ENCODE peak calls at places on chromosomes 5 and 9, in five cellular contexts. F, P, X, C and U are unnamed samples.

GRCh38 chr5:74392698-74393431 is 247.7 kb downstream of the ENC1 start:
- DNase-seq in F (no peak), P (no peak), X (no peak), C (no peak), U (no peak)

GRCh38 chr5:138640855-138641254 is 65.7 kb upstream of the HSPA9 start:
- DNase-seq in F (no peak), P (no peak), X (no peak), C (no peak), U (no peak)

GRCh38 chr9:134158242-134158641 is 6.1 kb downstream of the RNU6ATAC start:
- DNase-seq in F (no peak), P (no peak), X (no peak), C (no peak), U (no peak)

GRCh38 chr9:92642599-92642998 is 27.3 kb downstream of the IPPK start:
- DNase-seq in F (no peak), P (no peak), X (no peak), C (peak), U (no peak)

GRCh38 chr5:65808818-65809217 is 86.8 kb downstream of the NLN start:
- DNase-seq in F (no peak), P (no peak), X (no peak), C (no peak), U (no peak)

GRCh38 chr9:120578614-120579013 is 1.4 kb downstream of the CDK5RAP2 start:
- DNase-seq in F (no peak), P (no peak), X (no peak), C (no peak), U (no peak)

GRCh38 chr9:4762889-4763521 is 22.0 kb upstream of the AK3 start:
- DNase-seq in F (peak), P (peak), X (no peak), C (peak), U (no peak)

GRCh38 chr5:16673241-16673998 is 56.6 kb upstream of the RETREG1 start:
- DNase-seq in F (no peak), P (no peak), X (no peak), C (no peak), U (no peak)

GRCh38 chr9:125513634-125514413 is 193.2 kb downstream of the MAPKAP1 start:
- DNase-seq in F (no peak), P (peak), X (peak), C (no peak), U (no peak)

GRCh38 chr9:15353892-15354291 is 46.9 kb upstream of the TTC39B start:
- DNase-seq in F (no peak), P (no peak), X (no peak), C (peak), U (no peak)

GRCh38 chr5:64229163-64229774 is 63.6 kb downstream of the RNF180 start:
- DNase-seq in F (no peak), P (no peak), X (no peak), C (no peak), U (no peak)

DNA sequence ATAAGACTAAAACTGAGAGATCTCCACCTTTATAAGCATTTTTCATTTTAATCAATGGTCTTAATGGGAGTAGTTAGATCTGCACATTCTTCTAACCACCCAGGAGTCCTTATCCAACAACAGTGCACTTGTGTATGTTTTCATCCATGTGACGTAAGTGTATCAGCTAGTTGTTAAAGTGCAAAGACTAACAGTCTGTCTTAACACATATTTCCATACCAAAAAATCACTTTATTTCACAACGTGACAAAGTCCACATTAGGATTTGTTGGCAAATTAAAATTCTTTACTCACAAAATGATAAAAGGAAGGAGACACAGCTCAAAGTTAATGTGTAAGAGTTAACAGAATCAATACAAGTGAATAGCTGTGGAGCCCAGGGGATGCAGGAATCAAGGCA is 1.9 kb upstream of the SMC2 start:
- DNase-seq in F (no peak), P (no peak), X (no peak), C (no peak), U (no peak)
- H3K4me3 ChIP-seq in F (no peak), P (no peak), X (peak), C (no peak), U (no peak)

GRCh38 chr5:107381189-107381856 is 289.4 kb downstream of the EFNA5 start:
- DNase-seq in F (no peak), P (no peak), X (no peak), C (no peak), U (no peak)
- TF ChIP-seq CTCF in F (no peak), P (no peak), X (no peak), C (no peak), U (no peak)

DNA sequence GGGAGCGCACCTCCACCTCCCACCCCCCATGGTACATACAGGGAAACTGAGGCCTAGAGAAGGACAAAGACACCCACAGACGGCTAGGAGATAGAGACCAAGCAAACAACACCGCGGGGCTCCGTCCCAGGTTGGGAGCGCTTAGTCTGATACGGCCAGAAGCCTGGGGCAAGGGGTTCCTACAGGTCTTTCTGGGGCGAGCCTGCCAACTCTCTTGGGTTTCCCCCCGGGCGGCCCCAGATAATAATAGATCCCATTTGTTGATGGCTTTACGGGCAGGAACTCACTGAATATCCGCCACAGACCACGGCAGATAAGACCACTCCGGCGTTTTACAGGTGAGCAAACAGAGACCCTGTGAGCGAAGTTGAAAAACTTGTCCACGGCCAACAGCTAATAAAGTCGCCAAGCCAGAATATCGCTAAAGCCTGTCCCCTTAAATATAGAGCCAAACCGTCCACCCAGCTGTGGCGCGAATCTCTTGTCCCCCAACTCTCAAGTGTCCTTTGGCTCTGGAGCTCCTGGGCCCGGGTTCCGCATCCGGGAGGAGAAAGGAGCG is 5.1 kb upstream of the EBF1 start:
- DNase-seq in F (no peak), P (no peak), X (no peak), C (no peak), U (no peak)
- H3K4me3 ChIP-seq in F (peak), P (no peak), X (peak), C (no peak), U (peak)

GRCh38 chr9:108396193-108396592 is 459.6 kb downstream of the ACTL7B start:
- DNase-seq in F (no peak), P (no peak), X (no peak), C (no peak), U (no peak)

GRCh38 chr9:108397286-108397685 is 458.5 kb downstream of the ACTL7B start:
- DNase-seq in F (no peak), P (no peak), X (no peak), C (no peak), U (no peak)

GRCh38 chr9:108396618-108397017 is 459.2 kb downstream of the ACTL7B start:
- DNase-seq in F (no peak), P (no peak), X (no peak), C (no peak), U (no peak)

GRCh38 chr9:108394726-108395125 is 461.1 kb downstream of the ACTL7B start:
- DNase-seq in F (no peak), P (no peak), X (no peak), C (no peak), U (no peak)

DNA sequence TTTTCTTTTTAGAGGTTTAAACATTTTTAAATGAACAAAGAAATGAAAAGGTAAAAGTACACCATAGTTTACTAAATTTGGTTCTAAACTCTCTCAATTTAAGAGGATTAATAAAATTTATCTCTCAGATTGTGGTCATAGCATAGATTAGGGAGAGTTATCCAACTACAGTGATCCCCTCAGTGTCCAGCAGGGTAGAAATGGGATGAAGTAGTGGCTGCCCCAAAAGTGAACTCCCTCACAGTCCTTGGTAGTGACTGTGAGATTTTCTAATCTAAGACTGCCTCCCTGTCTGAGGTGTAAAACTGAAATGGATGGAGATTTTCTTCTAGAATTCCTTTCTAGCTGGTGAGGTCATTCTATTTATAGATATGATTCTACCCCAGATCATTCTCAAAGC is 455.5 kb downstream of the ACTL7B start:
- DNase-seq in F (no peak), P (no peak), X (no peak), C (no peak), U (no peak)
- TF ChIP-seq CTCF in F (no peak), P (no peak), X (no peak), C (no peak), U (no peak)

DNA sequence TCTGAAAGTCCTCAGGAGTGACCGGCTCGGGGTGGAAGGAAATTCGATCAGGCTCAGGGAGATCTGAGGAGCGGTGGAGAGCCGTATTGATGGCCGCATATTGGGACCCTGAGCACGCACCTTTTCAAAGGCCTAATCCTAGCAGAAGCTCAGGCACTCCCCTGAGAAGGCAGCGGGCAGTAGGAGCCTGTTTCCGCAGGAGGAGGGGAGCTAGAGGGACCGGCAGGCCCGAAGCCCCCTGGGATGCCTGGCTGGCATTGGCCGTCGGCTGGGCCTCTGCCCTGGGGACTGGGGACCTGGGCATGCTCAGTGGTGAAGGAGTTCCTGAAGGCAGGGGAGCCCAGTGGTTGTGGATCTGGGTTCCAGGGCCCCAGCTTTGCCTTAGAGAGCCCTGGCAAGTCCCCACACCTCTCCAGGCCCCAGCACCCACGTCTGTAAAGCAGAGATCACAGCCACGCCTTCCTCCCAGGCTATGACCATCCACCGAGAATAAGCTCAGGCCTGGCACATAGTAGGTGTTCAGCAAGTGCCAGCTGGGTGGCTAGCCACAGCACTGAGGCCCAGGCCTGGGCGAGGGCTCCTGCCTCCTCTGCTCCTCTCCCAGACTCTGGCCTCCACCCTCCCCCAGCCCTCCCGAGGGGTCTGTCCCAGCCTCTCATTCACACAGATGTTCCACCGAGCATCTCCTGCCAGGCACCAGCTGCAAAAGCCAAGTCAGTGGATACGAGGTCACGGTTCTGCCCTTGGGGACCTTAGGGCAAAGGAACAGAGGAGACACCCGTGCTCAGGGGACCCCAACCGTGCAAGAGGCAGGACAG is 17.2 kb upstream of the QRFP start:
- DNase-seq in F (no peak), P (no peak), X (no peak), C (no peak), U (no peak)
- H3K4me3 ChIP-seq in F (no peak), P (no peak), X (no peak), C (no peak), U (no peak)

GRCh38 chr9:106286249-106286648 is 576.7 kb upstream of the ZNF462 start:
- DNase-seq in F (no peak), P (no peak), X (no peak), C (no peak), U (no peak)
- TF ChIP-seq CTCF in F (peak), P (no peak), X (peak), C (no peak), U (peak)

DNA sequence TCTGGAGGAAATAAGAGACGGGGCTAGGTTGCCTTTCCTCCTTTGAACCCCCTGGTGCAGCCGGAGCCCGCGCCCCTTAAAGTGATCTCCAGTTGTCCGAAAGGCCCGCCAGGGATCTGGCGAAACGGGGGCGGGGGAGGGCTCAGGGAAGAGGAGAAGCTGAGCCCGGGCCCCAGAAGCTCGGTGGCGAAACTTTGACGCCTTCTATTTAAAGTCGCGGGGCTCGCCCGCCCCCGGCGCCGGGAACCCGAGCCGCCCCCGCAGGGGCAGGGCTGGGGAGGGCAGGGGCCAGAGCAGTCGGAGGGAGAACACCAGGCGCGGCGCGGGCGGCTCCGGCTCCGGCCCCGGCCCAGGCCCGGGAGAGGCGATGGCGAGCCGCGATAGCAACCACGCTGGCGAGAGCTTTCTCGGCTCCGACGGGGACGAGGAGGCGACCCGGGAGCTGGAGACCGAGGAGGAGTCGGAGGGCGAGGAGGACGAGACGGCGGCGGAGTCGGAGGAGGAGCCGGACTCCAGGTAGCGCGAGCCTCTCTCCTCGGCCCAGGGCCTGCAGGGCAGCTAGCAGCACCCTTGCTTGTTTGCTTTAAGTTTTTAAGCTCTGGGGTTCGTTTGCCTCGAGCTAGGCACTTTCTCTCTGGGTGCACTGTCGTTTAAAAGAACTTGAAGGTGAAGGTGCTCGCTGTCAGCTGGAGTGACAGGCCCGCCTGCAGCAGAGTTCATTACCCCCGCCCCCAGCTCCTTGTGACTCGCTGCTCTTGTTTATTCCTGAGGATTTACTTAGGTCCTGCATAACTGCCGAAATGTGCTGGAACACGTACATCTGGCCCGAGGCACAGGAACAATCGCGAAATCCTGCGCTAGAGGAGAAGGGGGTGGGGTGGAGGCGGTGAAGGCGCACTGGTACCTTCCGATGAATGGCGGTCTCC is at the start of gene CMYA5:
- DNase-seq in F (peak), P (peak), X (no peak), C (peak), U (no peak)
- H3K4me3 ChIP-seq in F (peak), P (no peak), X (no peak), C (peak), U (no peak)

DNA sequence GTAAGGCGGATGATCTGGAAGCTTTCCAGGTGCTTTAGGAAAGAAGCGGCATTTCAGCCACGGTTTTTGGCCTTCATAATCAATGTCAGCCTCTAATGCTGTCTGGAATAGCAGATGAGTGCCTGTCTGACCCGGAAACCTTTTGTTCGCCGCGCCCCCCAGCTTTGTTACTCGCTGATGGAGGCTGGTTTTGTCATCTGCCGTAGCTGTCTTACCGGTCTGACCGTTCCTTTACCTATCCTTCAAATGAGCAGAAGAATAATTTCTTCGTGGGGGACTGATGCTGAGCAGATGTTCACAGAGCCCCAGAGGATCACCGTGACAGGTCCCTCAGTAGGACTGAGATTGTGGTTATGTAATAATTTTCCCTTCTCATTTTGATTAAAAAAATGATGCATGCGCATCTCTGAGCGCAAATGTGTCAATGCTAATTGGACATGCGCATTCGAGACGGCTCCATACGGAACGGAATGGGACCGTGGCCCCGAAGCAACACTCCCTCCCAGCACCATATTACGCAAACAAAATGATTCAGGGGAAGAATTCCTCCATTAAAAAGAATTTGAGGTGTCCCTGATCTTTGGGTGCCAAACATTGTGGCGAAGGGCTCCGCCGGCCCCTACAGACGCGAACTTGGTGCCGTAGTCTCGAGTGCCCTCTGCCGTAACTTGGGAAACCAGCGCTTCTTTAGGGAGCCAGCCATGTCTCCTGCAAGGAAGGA is 27.6 kb downstream of the TLX3 start:
- DNase-seq in F (no peak), P (peak), X (no peak), C (no peak), U (no peak)
- TF ChIP-seq CTCF in F (peak), P (peak), X (peak), C (peak), U (peak)

DNA sequence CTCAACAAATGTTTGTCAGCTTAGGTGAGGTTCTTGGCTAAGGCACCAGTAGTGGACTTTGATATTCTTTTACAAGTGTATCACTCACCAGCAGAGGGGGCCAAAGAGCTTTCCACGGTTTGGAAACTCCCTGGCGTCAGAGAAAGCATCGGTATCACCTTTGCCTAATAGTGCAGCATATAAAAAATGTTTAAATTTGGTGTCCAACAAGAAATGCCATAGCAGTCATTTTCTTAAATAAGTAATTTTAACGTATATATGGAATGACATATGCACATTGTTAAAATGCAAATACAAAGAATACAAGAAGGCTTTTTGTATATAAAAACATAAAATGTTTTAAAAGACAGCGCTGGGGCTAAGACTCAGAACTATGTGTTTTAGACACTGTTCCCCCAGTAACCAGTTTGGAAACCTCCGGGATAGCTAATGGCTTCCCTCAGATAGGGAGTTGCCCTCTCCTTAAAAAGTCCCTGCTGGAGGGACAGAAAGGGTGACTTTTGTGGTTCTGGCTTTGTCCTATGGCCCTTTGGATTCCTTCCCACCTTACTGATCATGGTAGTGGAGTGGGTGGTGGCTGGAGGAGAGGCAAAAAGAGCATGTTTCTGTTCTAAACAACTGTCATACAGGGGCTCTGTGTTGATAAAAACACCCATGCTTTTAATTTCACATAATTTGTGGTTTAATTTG is 124.6 kb downstream of the GPBP1 start:
- DNase-seq in F (peak), P (peak), X (peak), C (peak), U (peak)
- H3K4me3 ChIP-seq in F (peak), P (no peak), X (peak), C (no peak), U (no peak)